ENCODE peak calls at places on chromosomes 12 and 14, in ten cellular contexts. Z, W, T, P, G, I, O, S, B and V are unnamed samples. For H4K20me1, the result is how much of the 10 kb centered on the place peaks cover.

GRCh38 chr12:47078733-47079364 is 572 bp upstream of the PCED1B start:
- DNase-seq in Z (peak), W (no peak), T (no peak), P (no peak), G (peak), I (peak), O (no peak), S (peak), B (no peak), V (peak)

GRCh38 chr12:39224971-39225370 is 217.9 kb downstream of the KIF21A start:
- DNase-seq in Z (peak), W (no peak), T (no peak), P (no peak), G (no peak), I (no peak), O (no peak), S (no peak), B (no peak), V (no peak)

GRCh38 chr14:21974741-21975140 is 301.1 kb upstream of the OR4E1 start:
- DNase-seq in Z (no peak), W (no peak), T (no peak), P (no peak), G (no peak), I (no peak), O (no peak), S (no peak), B (no peak), V (no peak)

GRCh38 chr14:64918216-64918615 is 4.0 kb downstream of the CHURC1 start:
- DNase-seq in Z (peak), W (no peak), T (no peak), P (no peak), G (peak), I (no peak), O (no peak), S (no peak), B (no peak), V (no peak)

GRCh38 chr12:55934343-55934742 is 3.4 kb downstream of the DGKA start:
- DNase-seq in Z (no peak), W (no peak), T (no peak), P (no peak), G (peak), I (no peak), O (no peak), S (no peak), B (no peak), V (no peak)

GRCh38 chr12:4283512-4284255 is 10.1 kb downstream of the CCND2 start:
- DNase-seq in Z (no peak), W (no peak), T (no peak), P (no peak), G (no peak), I (no peak), O (no peak), S (no peak), B (no peak), V (no peak)

GRCh38 chr14:74400919-74401503 is 25.0 kb downstream of the SYNDIG1L start:
- DNase-seq in Z (no peak), W (no peak), T (no peak), P (no peak), G (no peak), I (no peak), O (no peak), S (no peak), B (peak), V (no peak)

GRCh38 chr14:92704036-92704804 is 44.2 kb downstream of the LGMN start:
- DNase-seq in Z (no peak), W (no peak), T (peak), P (no peak), G (no peak), I (no peak), O (no peak), S (no peak), B (peak), V (no peak)

GRCh38 chr12:121468451-121468850 is 68.5 kb downstream of the RNF34 start:
- DNase-seq in Z (no peak), W (no peak), T (no peak), P (no peak), G (peak), I (no peak), O (no peak), S (peak), B (no peak), V (no peak)

GRCh38 chr14:37594238-37594915 is 672 bp downstream of the FOXA1 start:
- DNase-seq in Z (peak), W (no peak), T (peak), P (peak), G (peak), I (peak), O (peak), S (peak), B (no peak), V (peak)

GRCh38 chr14:73943083-73943482 is 6.8 kb downstream of the FAM161B start:
- DNase-seq in Z (peak), W (no peak), T (no peak), P (no peak), G (peak), I (peak), O (peak), S (peak), B (no peak), V (peak)

GRCh38 chr12:47124451-47124850 is 44.7 kb upstream of the AMIGO2 start:
- DNase-seq in Z (peak), W (no peak), T (no peak), P (no peak), G (peak), I (peak), O (no peak), S (peak), B (no peak), V (no peak)

GRCh38 chr12:102960766-102961487 is 3.5 kb downstream of the ASCL1 start:
- DNase-seq in Z (no peak), W (no peak), T (no peak), P (no peak), G (no peak), I (no peak), O (no peak), S (no peak), B (no peak), V (no peak)

GRCh38 chr12:126910570-126910969 is 1356.4 kb upstream of the TMEM132C start:
- DNase-seq in Z (no peak), W (no peak), T (no peak), P (no peak), G (no peak), I (no peak), O (no peak), S (no peak), B (no peak), V (no peak)

GRCh38 chr12:103955811-103956514 is 9.7 kb upstream of the TDG start:
- DNase-seq in Z (peak), W (no peak), T (no peak), P (no peak), G (peak), I (no peak), O (no peak), S (no peak), B (no peak), V (no peak)

GRCh38 chr14:36254020-36254614 is 66.3 kb downstream of the MBIP start:
- DNase-seq in Z (peak), W (no peak), T (no peak), P (no peak), G (peak), I (peak), O (peak), S (peak), B (no peak), V (peak)

GRCh38 chr12:58470266-58471010 is 449.9 kb downstream of the LRIG3 start:
- DNase-seq in Z (no peak), W (no peak), T (peak), P (no peak), G (no peak), I (no peak), O (no peak), S (no peak), B (peak), V (no peak)

GRCh38 chr12:70784042-70784668 is 136.4 kb downstream of the PTPRR start:
- DNase-seq in Z (no peak), W (no peak), T (no peak), P (no peak), G (no peak), I (no peak), O (no peak), S (no peak), B (no peak), V (no peak)

GRCh38 chr14:73173092-73173735 is 36.9 kb downstream of the PSEN1 start:
- DNase-seq in Z (peak), W (no peak), T (peak), P (peak), G (peak), I (peak), O (peak), S (peak), B (no peak), V (peak)

GRCh38 chr14:58092231-58092630 is 59.8 kb downstream of the ARMH4 start:
- DNase-seq in Z (no peak), W (no peak), T (no peak), P (no peak), G (no peak), I (peak), O (no peak), S (no peak), B (no peak), V (no peak)

GRCh38 chr14:105145381-105146180 is 23.0 kb downstream of the JAG2 start:
- DNase-seq in Z (no peak), W (no peak), T (no peak), P (no peak), G (no peak), I (no peak), O (no peak), S (no peak), B (no peak), V (no peak)

GRCh38 chr14:30559638-30560071 is 697 bp downstream of the G2E3 start:
- DNase-seq in Z (peak), W (peak), T (peak), P (no peak), G (peak), I (peak), O (peak), S (peak), B (no peak), V (peak)

GRCh38 chr12:131090254-131091210 is 136.8 kb downstream of the ADGRD1 start:
- DNase-seq in Z (no peak), W (no peak), T (no peak), P (no peak), G (no peak), I (peak), O (no peak), S (no peak), B (no peak), V (no peak)

GRCh38 chr14:100726467-100726811 is 253 bp upstream of the DLK1 start:
- DNase-seq in Z (no peak), W (no peak), T (no peak), P (no peak), G (no peak), I (no peak), O (no peak), S (no peak), B (no peak), V (no peak)

GRCh38 chr14:100725587-100726387 is 905 bp upstream of the DLK1 start:
- DNase-seq in Z (no peak), W (no peak), T (no peak), P (no peak), G (no peak), I (no peak), O (no peak), S (no peak), B (no peak), V (no peak)

GRCh38 chr14:100723135-100723883 is 3.4 kb upstream of the DLK1 start:
- DNase-seq in Z (no peak), W (no peak), T (no peak), P (no peak), G (no peak), I (no peak), O (no peak), S (no peak), B (no peak), V (no peak)

GRCh38 chr14:100722367-100722766 is 4.3 kb upstream of the DLK1 start:
- DNase-seq in Z (no peak), W (no peak), T (no peak), P (no peak), G (no peak), I (no peak), O (no peak), S (no peak), B (no peak), V (no peak)

DNA sequence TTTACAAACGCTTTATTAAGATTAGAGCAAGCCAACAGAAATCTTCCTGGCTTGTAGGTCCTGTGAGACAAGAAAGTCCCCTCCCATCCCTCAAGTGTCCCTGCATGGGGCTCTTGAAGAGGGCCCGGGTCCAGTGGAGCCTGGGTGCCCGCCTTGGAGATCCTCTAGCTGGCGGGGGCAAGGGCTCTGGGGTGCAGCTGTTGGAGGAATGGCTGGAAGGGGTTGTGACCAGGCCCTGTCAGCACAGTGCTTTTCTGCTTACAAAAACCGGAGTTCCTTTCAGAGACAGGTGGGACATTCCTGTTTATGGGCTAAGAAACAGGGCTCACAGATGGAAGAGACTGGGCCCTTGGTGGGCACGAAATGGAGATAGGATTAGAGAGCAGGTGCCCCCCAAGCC is 2.6 kb upstream of the DLK1 start:
- DNase-seq in Z (no peak), W (no peak), T (no peak), P (no peak), G (no peak), I (no peak), O (no peak), S (no peak), B (no peak), V (no peak)
- TF ChIP-seq EZH2 in Z (no peak), W (no peak), T (no peak), P (no peak), G (no peak), I (no peak), O (no peak), S (no peak), B (no peak), V (no peak)

DNA sequence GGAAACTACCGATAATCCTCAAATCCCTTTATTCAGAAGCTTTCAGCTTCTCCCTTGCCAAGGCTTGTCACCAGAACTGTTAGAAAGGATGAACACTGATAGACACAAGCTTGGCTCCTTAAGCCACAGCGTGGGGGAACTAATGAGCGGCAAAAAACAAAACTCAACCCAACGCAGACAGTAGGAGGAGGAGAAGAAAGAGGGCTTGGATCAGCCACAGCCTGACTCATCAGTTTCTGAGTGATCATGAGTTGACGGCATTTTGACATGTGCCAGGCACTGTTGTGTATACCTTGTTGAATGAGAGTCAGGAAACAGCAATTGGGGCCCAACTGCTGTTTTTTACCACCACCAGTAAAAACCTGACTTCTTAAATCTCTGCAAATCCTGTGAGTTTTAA is 23.7 kb downstream of the PLXNC1 start:
- DNase-seq in Z (peak), W (peak), T (peak), P (no peak), G (peak), I (peak), O (peak), S (no peak), B (no peak), V (no peak)
- H4K20me1 ChIP-seq in Z (under half), W (under half), T (under half), P (under half), G (under half), I (under half), O (under half), S (under half), B (under half), V (under half)

GRCh38 chr12:92488735-92489134 is 214.1 kb upstream of the PLEKHG7 start:
- DNase-seq in Z (no peak), W (no peak), T (no peak), P (no peak), G (no peak), I (no peak), O (no peak), S (no peak), B (no peak), V (no peak)
- H2AFZ ChIP-seq in Z (no peak), W (no peak), T (no peak), P (no peak), G (no peak), I (no peak), O (no peak), S (no peak), B (peak), V (no peak)

GRCh38 chr12:11555743-11556625 is 93.5 kb upstream of the ETV6 start:
- DNase-seq in Z (peak), W (peak), T (no peak), P (no peak), G (peak), I (no peak), O (no peak), S (no peak), B (no peak), V (peak)

GRCh38 chr12:11553871-11554533 is 95.5 kb upstream of the ETV6 start:
- DNase-seq in Z (peak), W (peak), T (peak), P (peak), G (peak), I (peak), O (peak), S (peak), B (peak), V (peak)

GRCh38 chr12:11559941-11560340 is 89.5 kb upstream of the ETV6 start:
- DNase-seq in Z (no peak), W (no peak), T (no peak), P (no peak), G (no peak), I (no peak), O (no peak), S (no peak), B (no peak), V (no peak)

DNA sequence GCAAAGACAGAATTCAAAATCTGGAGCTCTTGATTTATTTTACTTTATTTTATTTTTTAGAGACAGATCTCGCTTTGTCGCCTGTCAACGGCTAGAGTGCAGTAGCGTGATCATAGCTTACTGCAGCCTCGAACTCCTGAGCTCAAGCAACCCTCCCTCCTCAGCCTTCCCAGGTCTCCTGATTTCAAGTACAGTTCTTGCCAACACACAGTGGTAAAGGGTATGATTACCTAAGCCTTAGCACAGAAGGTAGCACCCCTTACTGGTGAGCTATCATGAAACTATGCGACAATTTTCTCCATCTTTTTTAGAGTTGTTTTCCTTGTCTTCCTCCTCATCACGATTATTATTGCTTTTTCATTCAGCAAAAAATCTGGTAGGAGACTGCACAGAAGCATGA is 94.3 kb upstream of the ETV6 start:
- DNase-seq in Z (no peak), W (no peak), T (no peak), P (no peak), G (no peak), I (no peak), O (no peak), S (no peak), B (no peak), V (no peak)
- TF ChIP-seq EZH2 in Z (no peak), W (no peak), T (no peak), P (no peak), G (no peak), I (no peak), O (no peak), S (no peak), B (no peak), V (no peak)

GRCh38 chr14:100078997-100079561 is 13.9 kb downstream of the EVL start:
- DNase-seq in Z (peak), W (peak), T (peak), P (no peak), G (peak), I (peak), O (no peak), S (peak), B (no peak), V (peak)
- H4K20me1 ChIP-seq in Z (under half), W (under half), T (under half), P (under half), G (under half), I (under half), O (under half), S (under half), B (under half), V (under half)

GRCh38 chr12:64123448-64123847 is 98.6 kb downstream of the KICS2 start:
- DNase-seq in Z (no peak), W (no peak), T (no peak), P (no peak), G (no peak), I (no peak), O (no peak), S (no peak), B (no peak), V (no peak)

GRCh38 chr12:64120568-64120967 is 101.5 kb downstream of the KICS2 start:
- DNase-seq in Z (no peak), W (no peak), T (no peak), P (no peak), G (peak), I (peak), O (no peak), S (peak), B (no peak), V (no peak)

GRCh38 chr12:64124511-64125197 is 97.4 kb downstream of the KICS2 start:
- DNase-seq in Z (peak), W (no peak), T (no peak), P (no peak), G (peak), I (no peak), O (no peak), S (no peak), B (no peak), V (no peak)

GRCh38 chr12:64127811-64128210 is 94.3 kb downstream of the KICS2 start:
- DNase-seq in Z (no peak), W (no peak), T (no peak), P (no peak), G (no peak), I (no peak), O (no peak), S (no peak), B (no peak), V (no peak)

DNA sequence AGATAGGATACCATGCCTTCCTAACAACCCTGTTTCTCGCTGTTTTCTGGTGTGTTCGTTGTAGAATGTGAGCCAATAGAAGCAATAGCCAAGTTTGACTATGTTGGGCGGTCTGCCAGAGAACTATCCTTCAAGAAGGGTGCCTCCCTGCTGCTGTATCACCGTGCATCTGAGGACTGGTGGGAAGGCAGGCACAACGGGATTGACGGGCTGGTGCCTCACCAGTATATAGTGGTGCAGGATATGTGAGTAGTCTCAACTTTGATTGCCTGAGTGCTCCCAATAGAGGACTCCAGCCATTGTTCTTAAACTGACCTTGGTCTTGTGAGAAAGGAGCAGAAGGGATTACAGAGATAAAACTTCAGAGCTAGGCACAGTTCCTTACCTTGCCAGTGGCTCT is 96.2 kb downstream of the KICS2 start:
- DNase-seq in Z (no peak), W (no peak), T (no peak), P (no peak), G (no peak), I (no peak), O (no peak), S (no peak), B (no peak), V (no peak)
- H2AFZ ChIP-seq in Z (no peak), W (no peak), T (no peak), P (no peak), G (no peak), I (no peak), O (no peak), S (no peak), B (no peak), V (no peak)

GRCh38 chr12:2785017-2785416 is 9.8 kb upstream of the FKBP4 start:
- DNase-seq in Z (no peak), W (no peak), T (no peak), P (no peak), G (no peak), I (peak), O (peak), S (no peak), B (no peak), V (peak)
- TF ChIP-seq EZH2 in Z (no peak), W (no peak), T (no peak), P (no peak), G (no peak), I (no peak), O (no peak), S (no peak), B (no peak), V (no peak)

GRCh38 chr14:70921669-70922068 is 14.4 kb downstream of the PCNX1 start:
- DNase-seq in Z (no peak), W (no peak), T (no peak), P (no peak), G (peak), I (peak), O (no peak), S (peak), B (no peak), V (no peak)
- H4K20me1 ChIP-seq in Z (under half), W (under half), T (under half), P (under half), G (under half), I (under half), O (under half), S (under half), B (under half), V (half or more)

GRCh38 chr12:106986135-106986534 is 811 bp downstream of the MTERF2 start:
- DNase-seq in Z (no peak), W (no peak), T (no peak), P (no peak), G (no peak), I (no peak), O (no peak), S (peak), B (no peak), V (no peak)
- H2AFZ ChIP-seq in Z (no peak), W (peak), T (peak), P (no peak), G (peak), I (peak), O (no peak), S (peak), B (peak), V (peak)